ENCODE peak calls at places on chromosomes 5 and 9, in eight cellular contexts. M is progenitor cell of endocrine pancreas; H is RWPE1; U is fibroblast of pulmonary artery; V is CD4-positive, alpha-beta T cell; T is PC-9; F is astrocyte of the cerebellum; I is cardiac fibroblast. E is an unnamed sample.

GRCh38 chr5:95406426-95407093 is 15.4 kb downstream of the FAM81B start:
- DNase-seq in M (no peak), V (no peak), H (no peak), I (peak), T (no peak), F (no peak), U (peak), E (peak)

GRCh38 chr5:126656397-126657007 is 55.8 kb downstream of the PHAX start:
- DNase-seq in F (peak), U (peak), M (no peak), H (peak), T (no peak), V (no peak), I (peak), E (no peak)

GRCh38 chr5:98827161-98827560 is 53.7 kb downstream of the RGMB start:
- DNase-seq in I (peak), F (peak), U (peak), H (peak), M (no peak), V (no peak), T (peak), E (peak)

GRCh38 chr5:172145870-172146747 is 41.9 kb downstream of the STK10 start:
- DNase-seq in T (no peak), F (no peak), V (no peak), M (no peak), I (no peak), U (no peak), H (peak), E (no peak)

GRCh38 chr5:80541392-80541791 is 28.7 kb downstream of the ANKRD34B start:
- DNase-seq in F (no peak), I (no peak), M (no peak), V (no peak), T (no peak), H (no peak), U (no peak), E (no peak)

GRCh38 chr5:81878333-81878732 is 93.5 kb upstream of the ATG10 start:
- DNase-seq in V (no peak), U (peak), I (peak), F (no peak), M (no peak), T (no peak), H (no peak), E (no peak)

GRCh38 chr9:31597977-31598376 is 786.5 kb upstream of the ACO1 start:
- DNase-seq in U (no peak), T (peak), H (peak), M (no peak), V (no peak), F (peak), I (peak), E (peak)

GRCh38 chr5:109328626-109329025 is 81.1 kb downstream of the PJA2 start:
- DNase-seq in I (peak), U (peak), T (no peak), M (no peak), F (no peak), V (no peak), H (no peak), E (no peak)

GRCh38 chr5:95725937-95726810 is 5.0 kb upstream of the RHOBTB3 start:
- DNase-seq in I (peak), F (peak), H (no peak), M (no peak), U (peak), V (no peak), T (no peak), E (no peak)

GRCh38 chr9:13013976-13014375 is 239.2 kb downstream of the LURAP1L start:
- DNase-seq in M (no peak), T (no peak), V (no peak), U (peak), I (peak), H (no peak), F (peak), E (no peak)

GRCh38 chr9:75123696-75124095 is 35.4 kb downstream of the OSTF1 start:
- DNase-seq in M (no peak), H (no peak), T (no peak), F (no peak), V (no peak), U (no peak), I (no peak), E (no peak)

GRCh38 chr5:150409638-150410523 is 2.8 kb downstream of the CD74 start:
- DNase-seq in M (peak), I (peak), F (peak), U (peak), T (peak), H (peak), V (peak), E (peak)

GRCh38 chr5:104774372-104774771 is 1211.8 kb upstream of the NUDT12 start:
- DNase-seq in F (no peak), T (no peak), V (no peak), H (no peak), I (no peak), U (no peak), M (no peak), E (no peak)

GRCh38 chr5:121273818-121274433 is 577.8 kb upstream of the FTMT start:
- DNase-seq in T (peak), I (peak), F (peak), M (no peak), V (no peak), H (peak), U (peak), E (peak)

GRCh38 chr9:124730772-124731171 is 40.3 kb downstream of the NR6A1 start:
- DNase-seq in V (no peak), I (no peak), H (no peak), M (no peak), U (no peak), T (no peak), F (no peak), E (no peak)

GRCh38 chr9:22446950-22447606 is 454 bp downstream of the DMRTA1 start:
- DNase-seq in M (peak), V (no peak), I (peak), H (peak), U (peak), F (no peak), T (peak), E (no peak)

GRCh38 chr5:167406503-167406902 is 884.9 kb upstream of the WWC1 start:
- DNase-seq in T (no peak), F (no peak), U (no peak), H (no peak), M (no peak), I (no peak), V (no peak), E (no peak)

GRCh38 chr5:93573627-93573974 is 7.4 kb downstream of the NR2F1-AS1 start:
- DNase-seq in M (no peak), T (no peak), U (no peak), H (no peak), I (no peak), V (no peak), F (no peak), E (no peak)

GRCh38 chr9:127095416-127095815 is 27.0 kb downstream of the ANGPTL2 start:
- DNase-seq in U (no peak), F (no peak), H (no peak), M (no peak), T (peak), V (no peak), I (no peak), E (no peak)

GRCh38 chr5:172872997-172873491 is 39.0 kb downstream of the ERGIC1 start:
- DNase-seq in H (no peak), V (no peak), U (peak), F (peak), T (no peak), I (peak), M (no peak), E (peak)

GRCh38 chr9:88555581-88555980 is 20.6 kb downstream of the NXNL2 start:
- DNase-seq in T (no peak), V (no peak), I (no peak), U (no peak), H (no peak), M (no peak), F (no peak), E (no peak)

GRCh38 chr9:88559661-88560060 is 24.7 kb downstream of the NXNL2 start:
- DNase-seq in F (no peak), T (no peak), M (no peak), H (no peak), I (peak), V (no peak), U (no peak), E (no peak)
- TF ChIP-seq CTCF in F (peak), T (no peak), M (peak), H (no peak), I (no peak), V (no peak), U (peak), E (peak)

GRCh38 chr9:89023788-89024187 is 32.5 kb downstream of the S1PR3 start:
- DNase-seq in T (no peak), M (no peak), V (no peak), H (no peak), F (no peak), U (no peak), I (no peak), E (no peak)
- TF ChIP-seq CTCF in T (no peak), M (no peak), V (no peak), H (no peak), F (no peak), U (no peak), I (no peak), E (no peak)

GRCh38 chr9:137834846-137835546 is 42.6 kb upstream of the CACNA1B start:
- DNase-seq in U (no peak), I (no peak), H (no peak), V (no peak), M (no peak), T (no peak), F (no peak), E (no peak)
- TF ChIP-seq CTCF in U (no peak), I (no peak), H (no peak), V (no peak), M (no peak), T (no peak), F (no peak), E (no peak)

GRCh38 chr5:10158886-10159285 is 90.8 kb downstream of the ATPSCKMT start:
- DNase-seq in F (no peak), T (no peak), V (no peak), M (no peak), H (no peak), U (no peak), I (no peak), E (no peak)
- TF ChIP-seq CTCF in F (no peak), T (peak), V (no peak), M (no peak), H (no peak), U (no peak), I (peak), E (no peak)

GRCh38 chr5:120082316-120083068 is 381.6 kb upstream of the PRR16 start:
- DNase-seq in U (no peak), H (no peak), F (no peak), T (no peak), I (no peak), M (no peak), V (no peak), E (no peak)
- TF ChIP-seq CTCF in U (no peak), H (no peak), F (no peak), T (peak), I (peak), M (no peak), V (no peak), E (peak)

GRCh38 chr9:88536951-88537742 is 2.2 kb downstream of the NXNL2 start:
- DNase-seq in I (no peak), M (no peak), F (peak), H (no peak), T (no peak), V (no peak), U (no peak), E (no peak)

GRCh38 chr9:88535932-88536324 is 950 bp downstream of the NXNL2 start:
- DNase-seq in M (no peak), V (no peak), T (no peak), F (no peak), U (no peak), I (no peak), H (no peak), E (no peak)

GRCh38 chr9:88533951-88534455 is 975 bp upstream of the NXNL2 start:
- DNase-seq in F (no peak), M (no peak), I (peak), V (no peak), U (no peak), H (peak), T (peak), E (no peak)

GRCh38 chr9:88534456-88535225 is at the start of gene NXNL2:
- DNase-seq in F (peak), V (peak), H (peak), M (peak), U (peak), I (peak), T (peak), E (peak)

DNA sequence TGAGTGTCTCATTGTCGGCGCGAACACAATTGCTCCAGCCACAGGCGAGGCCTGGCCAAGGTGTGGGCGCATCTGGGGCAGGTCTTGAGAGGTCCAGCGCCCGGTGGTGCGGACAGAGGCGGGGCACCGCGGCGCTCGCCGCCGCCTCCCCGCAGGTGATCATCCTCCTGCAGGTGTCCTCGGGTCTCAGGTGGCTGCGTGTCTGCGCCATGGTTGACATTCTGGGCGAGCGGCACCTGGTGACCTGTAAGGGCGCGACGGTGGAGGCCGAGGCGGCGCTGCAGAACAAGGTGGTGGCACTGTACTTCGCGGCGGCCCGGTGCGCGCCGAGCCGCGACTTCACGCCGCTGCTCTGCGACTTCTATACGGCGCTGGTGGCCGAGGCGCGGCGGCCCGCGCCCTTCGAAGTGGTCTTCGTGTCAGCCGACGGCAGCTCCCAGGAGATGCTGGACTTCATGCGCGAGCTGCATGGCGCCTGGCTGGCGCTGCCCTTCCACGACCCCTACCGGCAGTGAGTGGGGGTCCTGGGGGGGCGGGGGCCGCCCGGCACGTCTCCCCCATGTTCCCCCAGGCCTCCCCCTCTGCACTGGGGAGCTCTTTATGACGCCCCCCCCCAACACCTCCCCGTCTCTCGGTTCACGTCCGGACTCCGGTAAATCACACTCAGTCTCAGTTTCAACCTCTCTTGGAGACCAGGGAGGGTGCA is 401 bp downstream of the NXNL2 start:
- DNase-seq in F (no peak), U (no peak), H (no peak), V (no peak), T (no peak), M (peak), I (no peak), E (no peak)
- TF ChIP-seq CTCF in F (no peak), U (no peak), H (no peak), V (no peak), T (no peak), M (peak), I (no peak), E (peak)

DNA sequence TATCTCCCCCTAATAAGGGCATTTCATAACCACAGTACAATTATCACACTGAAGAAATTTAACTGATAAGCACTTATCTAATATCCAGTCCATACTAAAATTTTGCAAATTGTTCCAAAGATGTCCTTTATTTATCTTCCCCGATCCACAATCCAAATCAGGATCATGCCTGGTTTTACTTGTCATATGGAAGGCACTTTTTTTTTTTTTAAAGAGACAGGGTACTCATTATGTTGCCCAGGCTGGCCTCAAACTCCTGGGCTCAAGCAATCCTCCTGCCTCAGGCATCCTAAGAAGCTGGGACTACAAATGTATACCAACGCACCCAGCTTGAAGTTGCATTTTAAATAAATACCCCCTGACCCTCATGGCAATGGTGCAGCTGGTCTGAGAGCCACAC is 26.6 kb downstream of the PTPN3 start:
- DNase-seq in I (no peak), U (no peak), V (no peak), M (no peak), H (no peak), F (no peak), T (no peak), E (no peak)
- TF ChIP-seq CTCF in I (no peak), U (no peak), V (no peak), M (no peak), H (no peak), F (no peak), T (no peak), E (no peak)

GRCh38 chr9:93276973-93277372 is 93.0 kb downstream of the WNK2 start:
- DNase-seq in M (no peak), I (no peak), T (no peak), U (no peak), H (no peak), V (no peak), F (no peak), E (no peak)
- TF ChIP-seq CTCF in M (no peak), I (no peak), T (no peak), U (no peak), H (no peak), V (no peak), F (no peak), E (no peak)

E was measured in retinal pigment epithelial cell.